ENCODE peak calls at places on chromosomes 16 and 17, in seven cellular contexts. Z, A, W, I, H, P and R are unnamed samples.

GRCh38 chr17:46035112-46035818 is 36.2 kb downstream of the STH start:
- ATAC-seq in W (peak), Z (peak), P (peak), I (no peak), H (no peak), A (no peak), R (no peak)

GRCh38 chr17:56638536-56639177 is 45.2 kb downstream of the NOG start:
- ATAC-seq in W (no peak), H (no peak), Z (no peak), A (no peak), P (no peak), I (no peak), R (no peak)

GRCh38 chr17:62643496-62643895 is 16.0 kb downstream of the MRC2 start:
- ATAC-seq in H (no peak), Z (no peak), P (no peak), I (no peak), W (no peak), A (no peak), R (no peak)

GRCh38 chr17:57783338-57783742 is 38.2 kb upstream of the CCDC182 start:
- ATAC-seq in Z (peak), I (peak), H (peak), P (peak), A (peak), W (peak), R (peak)

GRCh38 chr17:28928061-28928460 is 23.3 kb downstream of the PHF12 start:
- ATAC-seq in A (no peak), I (no peak), P (peak), H (no peak), W (peak), Z (no peak), R (no peak)

GRCh38 chr17:78117027-78117981 is 11.3 kb downstream of the TMC6 start:
- ATAC-seq in H (peak), I (peak), Z (no peak), W (no peak), A (no peak), P (no peak), R (peak)

GRCh38 chr16:74201561-74201960 is 95.1 kb upstream of the PSMD7 start:
- ATAC-seq in H (no peak), I (no peak), Z (no peak), P (no peak), W (no peak), A (no peak), R (no peak)

GRCh38 chr16:77246160-77246559 is 47.0 kb downstream of the SYCE1L start:
- ATAC-seq in W (no peak), H (no peak), P (no peak), Z (no peak), I (no peak), A (no peak), R (no peak)

GRCh38 chr17:49360796-49361128 is 1.3 kb downstream of the ZNF652 start:
- ATAC-seq in H (no peak), Z (no peak), A (no peak), I (peak), P (no peak), W (no peak), R (no peak)

GRCh38 chr17:47745037-47745380 is 12.0 kb downstream of the TBX21 start:
- ATAC-seq in Z (no peak), I (peak), A (no peak), P (no peak), H (peak), W (no peak), R (no peak)

GRCh38 chr16:10511829-10512228 is 68.6 kb downstream of the EMP2 start:
- ATAC-seq in Z (no peak), A (no peak), P (peak), H (no peak), W (peak), I (no peak), R (no peak)

GRCh38 chr16:67506468-67506867 is 22.2 kb upstream of the RIPOR1 start:
- ATAC-seq in Z (no peak), H (no peak), A (no peak), P (no peak), I (no peak), W (no peak), R (no peak)

GRCh38 chr16:81175325-81175891 is 63.1 kb upstream of the BCO1 start:
- ATAC-seq in A (no peak), H (peak), I (peak), P (no peak), W (no peak), Z (no peak), R (no peak)

GRCh38 chr17:76427457-76428231 is 25.3 kb downstream of the UBE2O start:
- ATAC-seq in Z (no peak), P (peak), W (no peak), I (no peak), H (no peak), A (no peak), R (no peak)

GRCh38 chr17:2055494-2056220 is 754 bp downstream of the HIC1 start:
- ATAC-seq in P (no peak), H (no peak), Z (no peak), A (no peak), I (peak), W (no peak), R (no peak)

GRCh38 chr17:17724991-17725852 is 44.0 kb downstream of the RAI1 start:
- ATAC-seq in I (no peak), A (no peak), Z (no peak), H (peak), P (peak), W (no peak), R (no peak)

GRCh38 chr17:40980594-40980993 is 3.5 kb downstream of the KRT40 start:
- ATAC-seq in H (no peak), P (no peak), A (no peak), W (no peak), I (no peak), Z (no peak), R (no peak)

GRCh38 chr17:68707032-68707431 is 105.9 kb upstream of the FAM20A start:
- ATAC-seq in I (no peak), A (no peak), P (no peak), W (no peak), H (no peak), Z (no peak), R (no peak)

GRCh38 chr16:85317704-85318103 is 205.4 kb upstream of the CIBAR2 start:
- ATAC-seq in A (no peak), W (no peak), H (no peak), Z (no peak), P (no peak), I (no peak), R (no peak)

GRCh38 chr17:81561494-81561885 is 9.3 kb upstream of the FAAP100 start:
- ATAC-seq in H (no peak), Z (no peak), A (no peak), W (no peak), I (no peak), P (peak), R (no peak)

GRCh38 chr16:15985144-15985543 is 35.7 kb downstream of the ABCC1 start:
- ATAC-seq in Z (no peak), H (no peak), P (no peak), I (no peak), A (no peak), W (no peak), R (no peak)